ENCODE peak calls at places on chromosomes 4 and X, in four cellular contexts. J is neural crest cell, K is astrocyte of the cerebellum, Q is brain microvascular endothelial cell. F is an unnamed sample.

GRCh38 chrX:129825746-129826505 is 17.8 kb downstream of the ZDHHC9 start:
- DNase-seq in J (no peak), K (no peak), Q (no peak), F (peak; percentile 15)

GRCh38 chrX:12210196-12210815 is 72.0 kb downstream of the FRMPD4 start:
- DNase-seq in J (no peak), K (peak; percentile 6), Q (peak; percentile 50), F (no peak)

GRCh38 chrX:39196192-39197102 is 395.2 kb downstream of the MID1IP1 start:
- DNase-seq in J (no peak), K (peak; percentile 55), Q (peak; percentile 77), F (peak; percentile 69)

GRCh38 chrX:13670197-13670596 is 17.3 kb downstream of the TCEANC start:
- DNase-seq in J (no peak), K (no peak), Q (no peak), F (peak; percentile 16)

GRCh38 chr4:4618846-4619245 is 77.0 kb upstream of the STX18 start:
- DNase-seq in J (no peak), K (peak; percentile 88), Q (no peak), F (no peak)

GRCh38 chrX:88828011-88828410 is 81.0 kb downstream of the CPXCR1 start:
- DNase-seq in J (no peak), K (no peak), Q (no peak), F (no peak)

GRCh38 chrX:40299502-40300118 is 201.9 kb upstream of the BCOR start:
- DNase-seq in J (no peak), K (no peak), Q (no peak), F (peak; percentile 15)

GRCh38 chr4:11323771-11324170 is 104.9 kb downstream of the HS3ST1 start:
- DNase-seq in J (no peak), K (no peak), Q (no peak), F (no peak)

GRCh38 chrX:86171366-86171765 is 23.1 kb downstream of the DACH2 start:
- DNase-seq in J (no peak), K (peak; percentile 2), Q (peak; percentile 35), F (no peak)

GRCh38 chrX:95346854-95347253 is 1337.8 kb upstream of the DIAPH2 start:
- DNase-seq in J (no peak), K (peak; percentile 1), Q (no peak), F (no peak)
- TF ChIP-seq CTCF in J (peak; percentile 77), K (no peak), Q (no peak), F (no peak)

DNA sequence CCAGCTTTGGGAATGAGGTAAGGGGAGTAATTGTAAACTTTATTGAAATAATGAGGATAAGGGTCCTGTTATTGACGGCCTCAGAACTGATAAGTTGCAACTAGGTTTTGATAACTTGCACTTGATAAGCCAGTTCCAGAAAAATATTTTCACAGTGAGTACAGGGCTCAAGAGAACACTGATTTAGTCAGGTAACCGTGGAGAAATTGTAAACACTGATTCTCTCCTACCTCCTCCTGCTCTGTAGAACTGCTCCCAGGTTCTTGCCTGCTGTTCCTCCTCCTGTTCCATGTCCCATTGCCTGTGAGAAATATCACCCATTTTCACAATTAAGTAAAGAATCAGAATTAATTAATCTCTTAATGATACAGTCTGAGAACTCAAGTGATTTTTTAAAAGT is 55.0 kb upstream of the CXXC4 start:
- DNase-seq in J (no peak), K (no peak), Q (no peak), F (no peak)
- TF ChIP-seq CTCF in J (no peak), K (no peak), Q (no peak), F (no peak)

DNA sequence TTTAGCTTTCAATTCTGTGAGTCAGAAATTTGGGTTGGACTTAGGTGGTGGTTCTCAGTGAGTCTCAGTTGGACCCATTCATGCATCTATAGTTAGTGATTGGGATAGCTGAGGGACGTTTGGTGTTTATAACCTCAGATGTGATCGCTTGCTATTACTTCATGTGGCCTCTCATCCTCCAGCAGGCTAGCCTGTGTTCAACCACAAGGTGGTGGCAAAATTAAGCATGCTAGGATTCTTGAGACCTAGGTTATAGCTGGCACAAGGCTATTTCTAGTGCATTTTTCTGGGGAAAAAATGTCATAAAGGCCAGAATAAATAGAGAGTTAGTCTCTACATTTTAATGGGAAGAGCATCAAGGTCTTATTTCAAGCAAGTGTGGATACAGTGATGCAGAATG is 10.9 kb upstream of the GRPR start:
- DNase-seq in J (no peak), K (no peak), Q (no peak), F (no peak)
- TF ChIP-seq CTCF in J (peak; percentile 22), K (peak; percentile 12), Q (peak; percentile 37), F (no peak)

DNA sequence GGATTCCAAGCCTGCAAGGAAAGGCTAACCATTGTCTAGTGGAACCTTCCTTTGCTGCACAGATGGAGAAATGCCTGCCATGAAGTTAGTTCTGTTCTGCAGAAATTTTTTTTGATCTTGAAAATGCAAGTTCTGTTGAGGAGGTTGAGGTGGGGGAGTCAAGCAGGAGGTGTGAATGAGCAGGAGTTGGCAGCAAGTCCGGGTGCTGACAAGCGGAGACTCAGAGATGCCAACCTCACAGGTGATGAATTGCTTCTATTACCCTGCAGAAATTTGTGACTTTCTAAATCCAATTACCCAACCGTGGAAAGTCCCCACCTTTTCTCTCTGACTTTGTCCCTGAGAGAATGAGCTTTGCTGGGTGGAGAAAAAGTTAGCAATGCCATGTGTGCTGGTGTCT is 350.1 kb downstream of the DHRSX start:
- DNase-seq in J (no peak), K (no peak), Q (no peak), F (no peak)
- TF ChIP-seq CTCF in J (no peak), K (no peak), Q (no peak), F (no peak)

GRCh38 chrX:46381630-46382029 is 163.6 kb downstream of the ZNF674 start:
- DNase-seq in J (peak; percentile 10), K (no peak), Q (peak; percentile 20), F (peak; percentile 58)

GRCh38 chrX:46383006-46383405 is 162.2 kb downstream of the ZNF674 start:
- DNase-seq in J (no peak), K (no peak), Q (no peak), F (peak; percentile 2)

GRCh38 chrX:46382595-46382994 is 162.6 kb downstream of the ZNF674 start:
- DNase-seq in J (no peak), K (no peak), Q (no peak), F (no peak)

DNA sequence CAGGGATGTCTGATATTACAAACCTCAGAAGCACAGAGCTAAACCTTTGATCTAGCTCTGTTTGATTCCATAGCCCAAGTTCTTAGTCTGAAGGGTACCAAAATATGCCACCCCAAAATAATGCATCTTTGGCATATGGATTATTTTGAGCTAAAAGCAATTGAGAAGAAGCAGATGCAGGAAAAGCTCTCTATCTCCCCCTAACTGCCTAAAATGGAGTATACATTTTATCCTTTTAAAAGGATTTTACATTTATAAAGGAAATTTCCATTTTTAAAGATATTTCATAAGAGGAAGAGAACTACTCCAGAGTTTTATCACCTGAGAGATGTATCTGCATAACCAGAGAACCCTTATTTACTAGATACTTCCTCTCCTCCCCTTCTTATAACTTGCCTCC is 158.7 kb downstream of the ZNF674 start:
- DNase-seq in J (no peak), K (no peak), Q (no peak), F (no peak)
- TF ChIP-seq CTCF in J (peak; percentile 46), K (peak; percentile 23), Q (peak; percentile 29), F (peak; percentile 35)

GRCh38 chrX:152941328-152942111 is 43.7 kb downstream of the ZNF185 start:
- DNase-seq in J (peak; percentile 86), K (peak; percentile 70), Q (peak; percentile 82), F (peak; percentile 91)
- TF ChIP-seq CTCF in J (peak; percentile 82), K (peak; percentile 33), Q (peak; percentile 78), F (peak; percentile 60)

GRCh38 chr4:188336891-188337290 is 197.7 kb downstream of the TRIML1 start:
- DNase-seq in J (no peak), K (no peak), Q (no peak), F (no peak)

GRCh38 chr4:188346171-188346809 is 207.0 kb downstream of the TRIML1 start:
- DNase-seq in J (no peak), K (no peak), Q (no peak), F (no peak)

DNA sequence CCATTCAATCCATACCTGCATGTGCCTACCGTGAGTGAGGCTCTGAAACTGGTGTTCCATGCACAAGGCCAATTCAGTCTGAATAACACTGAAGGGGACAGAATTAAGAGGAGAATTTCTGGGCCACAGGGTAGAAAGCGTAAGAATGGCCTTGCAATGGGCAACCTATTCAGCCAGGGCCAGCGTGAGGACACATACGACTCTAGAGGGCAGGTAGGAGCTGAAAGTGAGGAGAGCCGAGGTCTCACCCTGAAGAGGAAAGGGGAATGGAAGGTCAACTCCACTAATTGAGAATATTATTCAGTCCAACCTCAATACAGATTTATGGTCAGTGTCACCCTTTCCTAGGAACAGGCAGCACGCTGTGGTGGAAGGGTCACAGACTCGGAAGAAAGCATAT is 202.2 kb downstream of the TRIML1 start:
- DNase-seq in J (no peak), K (no peak), Q (no peak), F (no peak)
- TF ChIP-seq CTCF in J (no peak), K (no peak), Q (no peak), F (no peak)

DNA sequence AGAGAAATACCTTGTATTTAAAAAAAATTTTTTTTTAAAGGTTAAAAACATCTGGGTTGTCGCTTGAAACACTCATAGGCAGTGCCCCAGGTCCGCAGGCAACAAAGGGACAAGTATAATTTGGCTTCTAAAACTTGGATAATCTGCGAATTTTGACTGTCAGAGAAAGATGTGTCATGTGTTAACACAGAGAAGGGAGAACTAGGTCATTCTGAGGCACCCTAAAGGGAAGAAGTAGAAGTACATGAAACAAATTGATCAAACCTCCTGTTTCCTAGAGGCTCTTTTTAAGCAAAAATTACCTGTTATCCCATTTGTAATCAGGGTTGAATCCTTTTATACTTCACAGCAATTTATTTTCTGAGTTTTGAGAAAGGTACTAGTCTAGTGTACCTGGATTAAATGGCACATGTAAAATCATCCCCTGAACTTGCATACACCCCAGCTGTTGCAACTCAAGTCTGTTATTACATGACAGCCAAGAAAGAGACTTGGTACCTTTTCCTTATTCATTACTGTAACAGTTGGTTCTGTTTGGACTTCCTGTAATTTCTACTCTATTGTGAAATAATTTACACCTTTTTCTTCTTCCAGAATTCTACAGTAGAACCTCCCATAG is 1.7 kb downstream of the SRD5A3 start:
- DNase-seq in J (no peak), K (no peak), Q (no peak), F (no peak)
- TF ChIP-seq CTCF in J (no peak), K (no peak), Q (no peak), F (no peak)

GRCh38 chrX:123277347-123277746 is 93.3 kb downstream of the GRIA3 start:
- DNase-seq in J (no peak), K (no peak), Q (no peak), F (no peak)

GRCh38 chrX:123274796-123275195 is 90.7 kb downstream of the GRIA3 start:
- DNase-seq in J (no peak), K (no peak), Q (peak; percentile 0), F (no peak)

GRCh38 chrX:123282241-123282640 is 98.2 kb downstream of the GRIA3 start:
- DNase-seq in J (no peak), K (no peak), Q (no peak), F (no peak)

GRCh38 chrX:123277821-123278220 is 93.7 kb downstream of the GRIA3 start:
- DNase-seq in J (no peak), K (no peak), Q (no peak), F (no peak)
- TF ChIP-seq CTCF in J (no peak), K (no peak), Q (no peak), F (no peak)